ENCODE peak calls at places on chromosomes 13 and 19, in ten cellular contexts. B is suprapubic skin; E is CD8-positive, alpha-beta memory T cell; U is caudate nucleus; S is endothelial cell of umbilical vein; Q is cardiac muscle cell; W is Panc1; N is kidney; T is IMR-90; H is transverse colon. Y is an unnamed sample.

GRCh38 chr13:51557875-51558604 is 26.2 kb upstream of the WDFY2 start:
- DNase-seq in U (no peak), T (peak), N (no peak), E (no peak), Q (peak), H (no peak), W (no peak), B (no peak), S (no peak), Y (peak)

GRCh38 chr19:19525611-19526380 is 2.9 kb upstream of the YJEFN3 start:
- DNase-seq in E (no peak), S (no peak), T (no peak), Q (no peak), U (no peak), H (no peak), B (peak), W (no peak), N (no peak), Y (no peak)

GRCh38 chr19:44726465-44726864 is 22.0 kb upstream of the BCL3 start:
- DNase-seq in N (no peak), B (no peak), U (no peak), Q (no peak), H (peak), S (no peak), T (no peak), W (no peak), E (no peak), Y (no peak)

GRCh38 chr13:71303144-71303543 is 563.9 kb downstream of the DACH1 start:
- DNase-seq in W (no peak), Q (peak), H (no peak), N (no peak), U (no peak), E (no peak), S (no peak), B (no peak), T (no peak), Y (no peak)

GRCh38 chr19:29529646-29530548 is 4.1 kb downstream of the VSTM2B start:
- DNase-seq in T (no peak), E (peak), Q (no peak), H (no peak), W (no peak), S (no peak), U (no peak), N (no peak), B (peak), Y (no peak)

GRCh38 chr19:36915992-36916830 is at the start of the genes ZNF568 and ZNF829:
- DNase-seq in N (peak), T (peak), B (peak), Q (peak), U (peak), S (peak), H (peak), E (peak), W (peak), Y (peak)

GRCh38 chr19:2337329-2337707 is 8.8 kb downstream of the SPPL2B start:
- DNase-seq in W (no peak), E (no peak), U (peak), S (no peak), N (no peak), H (no peak), T (peak), B (no peak), Q (peak), Y (no peak)

GRCh38 chr19:7705387-7706187 is 3.7 kb upstream of the FCER2 start:
- DNase-seq in H (peak), U (no peak), Q (no peak), N (no peak), B (no peak), T (no peak), S (no peak), W (no peak), E (peak), Y (no peak)

GRCh38 chr13:76336889-76337844 is 549.0 kb downstream of the KCTD12 start:
- DNase-seq in W (no peak), N (no peak), B (no peak), S (no peak), H (no peak), T (no peak), Q (no peak), U (no peak), E (no peak), Y (no peak)

GRCh38 chr13:83796364-83796763 is 85.9 kb downstream of the SLITRK1 start:
- DNase-seq in U (no peak), N (no peak), W (no peak), T (no peak), S (no peak), H (no peak), Q (no peak), B (no peak), E (no peak), Y (no peak)

GRCh38 chr19:3309724-3310123 is 56.7 kb upstream of the NFIC start:
- DNase-seq in W (no peak), N (no peak), H (no peak), E (no peak), T (no peak), U (no peak), B (no peak), S (no peak), Q (no peak), Y (no peak)

GRCh38 chr19:1373534-1374249 is 10.0 kb upstream of the NDUFS7 start:
- DNase-seq in B (peak), H (no peak), Q (peak), N (no peak), W (no peak), T (peak), S (no peak), E (no peak), U (no peak), Y (no peak)

GRCh38 chr13:102788683-102789082 is 10.1 kb downstream of the POGLUT2 start:
- DNase-seq in B (no peak), T (no peak), U (no peak), H (no peak), S (no peak), E (no peak), Q (no peak), W (no peak), N (no peak), Y (no peak)

GRCh38 chr13:110716235-110716505 is 2.7 kb downstream of the ING1 start:
- DNase-seq in H (peak), N (no peak), U (no peak), T (no peak), B (no peak), E (no peak), W (no peak), Q (peak), S (no peak), Y (no peak)

GRCh38 chr13:22077764-22078163 is 406.9 kb downstream of the FGF9 start:
- DNase-seq in H (no peak), E (no peak), N (no peak), Q (no peak), T (no peak), U (no peak), W (no peak), S (no peak), B (no peak), Y (no peak)

GRCh38 chr13:22080832-22081231 is 410.0 kb downstream of the FGF9 start:
- DNase-seq in T (no peak), S (no peak), H (no peak), Q (no peak), E (no peak), W (no peak), B (no peak), N (no peak), U (no peak), Y (no peak)

GRCh38 chr13:22081430-22081829 is 410.6 kb downstream of the FGF9 start:
- DNase-seq in T (no peak), U (no peak), Q (no peak), N (no peak), B (no peak), E (no peak), S (no peak), H (no peak), W (no peak), Y (no peak)

GRCh38 chr13:22082030-22082429 is 411.2 kb downstream of the FGF9 start:
- DNase-seq in U (no peak), T (no peak), W (no peak), H (no peak), Q (no peak), E (no peak), S (no peak), B (no peak), N (no peak), Y (no peak)

GRCh38 chr13:22079961-22080360 is 409.1 kb downstream of the FGF9 start:
- DNase-seq in S (no peak), W (no peak), U (no peak), T (no peak), E (no peak), N (no peak), B (no peak), Q (no peak), H (no peak), Y (no peak)
- H3K27ac ChIP-seq in S (no peak), W (no peak), U (no peak), T (no peak), E (no peak), N (no peak), B (no peak), Q (no peak), H (no peak), Y (no peak)

GRCh38 chr13:28324181-28324789 is 170.6 kb downstream of the FLT1 start:
- DNase-seq in U (no peak), T (peak), S (peak), H (peak), W (peak), N (no peak), B (no peak), Q (peak), E (peak), Y (no peak)
- H3K27ac ChIP-seq in U (no peak), T (no peak), S (peak), H (no peak), W (no peak), N (no peak), B (no peak), Q (no peak), E (no peak), Y (no peak)

DNA sequence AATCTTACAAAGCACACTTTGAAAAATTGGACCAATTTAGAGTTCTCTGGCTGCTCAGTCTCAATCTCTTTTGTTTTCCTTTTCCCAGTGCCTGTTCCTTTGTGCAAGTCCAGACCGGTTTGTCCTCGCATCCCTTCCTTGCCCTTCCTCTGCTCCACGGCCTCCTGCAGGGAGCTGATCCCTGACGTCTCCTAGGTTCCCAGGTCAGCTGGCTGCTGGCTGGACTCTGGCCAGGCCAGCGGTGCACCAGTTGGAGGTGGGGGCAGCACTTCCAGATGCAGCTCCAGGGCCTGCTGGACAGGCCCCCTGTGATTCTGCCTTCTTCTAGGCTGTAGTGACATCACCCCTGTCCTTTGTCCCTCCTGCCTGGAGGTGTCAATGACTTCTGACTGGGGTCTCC is 44.0 kb upstream of the KPNA3 start:
- DNase-seq in T (no peak), B (no peak), E (no peak), H (no peak), N (no peak), W (no peak), Q (no peak), S (no peak), U (no peak), Y (no peak)
- H3K27ac ChIP-seq in T (no peak), B (no peak), E (no peak), H (no peak), N (no peak), W (no peak), Q (peak), S (no peak), U (no peak), Y (peak)

DNA sequence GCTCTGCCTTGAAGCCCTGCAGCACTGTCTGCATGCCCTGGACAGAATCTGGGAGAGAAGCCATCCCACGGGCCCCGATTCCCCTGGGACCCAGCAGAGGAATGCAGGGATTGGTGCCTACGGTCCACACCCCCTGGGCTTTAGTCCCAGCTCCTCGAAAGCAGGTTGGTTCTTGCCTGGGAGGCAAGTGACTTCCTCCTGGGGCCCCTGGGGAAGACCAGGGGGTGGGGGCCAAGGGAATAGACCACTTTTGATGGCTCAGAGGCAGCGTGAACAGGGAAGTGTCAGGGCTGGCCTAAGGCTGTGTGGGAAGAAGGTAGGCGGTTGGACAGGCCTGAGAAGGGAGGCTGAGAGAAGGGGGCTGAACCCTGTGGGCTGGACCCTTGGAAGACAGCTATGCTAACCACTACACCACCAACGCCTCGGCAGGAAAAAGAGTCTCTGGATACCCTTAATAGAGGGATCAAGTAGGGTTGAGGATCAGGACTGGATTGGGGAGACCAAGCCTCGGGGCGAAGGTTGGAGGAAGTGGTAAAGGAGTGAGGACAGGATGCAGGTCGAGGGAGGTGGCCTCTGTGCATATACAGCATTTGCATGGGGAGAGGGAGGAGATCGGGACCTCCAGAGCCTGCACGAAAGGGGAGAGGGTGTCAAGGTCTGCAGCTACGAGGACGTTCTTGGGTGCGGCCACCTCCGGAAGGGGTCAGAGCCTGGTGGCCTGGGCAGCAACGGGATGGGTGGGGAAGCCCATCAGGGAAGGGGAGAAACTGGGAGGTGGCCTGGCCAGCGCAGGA is 774 bp downstream of the DPP9 start:
- DNase-seq in S (peak), Q (peak), N (no peak), U (no peak), H (no peak), W (no peak), T (peak), B (no peak), E (no peak), Y (no peak)
- H3K27ac ChIP-seq in S (peak), Q (peak), N (peak), U (peak), H (peak), W (peak), T (peak), B (peak), E (peak), Y (peak)

GRCh38 chr19:55141696-55142095 is 7.3 kb downstream of the TNNT1 start:
- DNase-seq in S (no peak), N (no peak), Q (no peak), T (no peak), U (no peak), E (no peak), W (no peak), B (no peak), H (no peak), Y (no peak)
- H3K27ac ChIP-seq in S (no peak), N (no peak), Q (no peak), T (no peak), U (no peak), E (no peak), W (no peak), B (no peak), H (no peak), Y (no peak)

GRCh38 chr19:47152632-47153031 is 22.0 kb downstream of the SAE1 start:
- DNase-seq in E (no peak), H (no peak), W (no peak), U (no peak), Q (no peak), B (no peak), T (peak), S (no peak), N (no peak), Y (peak)
- H3K27ac ChIP-seq in E (no peak), H (peak), W (no peak), U (no peak), Q (peak), B (peak), T (no peak), S (peak), N (no peak), Y (peak)

GRCh38 chr19:5170329-5170745 is 170.3 kb downstream of the PTPRS start:
- DNase-seq in T (no peak), Q (no peak), N (peak), S (no peak), B (no peak), U (no peak), E (no peak), W (no peak), H (peak), Y (no peak)

GRCh38 chr19:5171711-5172110 is 168.9 kb downstream of the PTPRS start:
- DNase-seq in N (peak), S (no peak), B (no peak), T (no peak), U (no peak), E (no peak), Q (peak), W (no peak), H (no peak), Y (no peak)

GRCh38 chr19:5173993-5174392 is 166.6 kb downstream of the PTPRS start:
- DNase-seq in B (no peak), N (peak), H (no peak), E (no peak), Q (no peak), U (no peak), W (no peak), T (no peak), S (no peak), Y (no peak)

GRCh38 chr19:5178051-5178450 is 162.6 kb downstream of the PTPRS start:
- DNase-seq in H (no peak), S (no peak), E (no peak), T (no peak), N (no peak), B (no peak), U (no peak), Q (no peak), W (no peak), Y (no peak)

DNA sequence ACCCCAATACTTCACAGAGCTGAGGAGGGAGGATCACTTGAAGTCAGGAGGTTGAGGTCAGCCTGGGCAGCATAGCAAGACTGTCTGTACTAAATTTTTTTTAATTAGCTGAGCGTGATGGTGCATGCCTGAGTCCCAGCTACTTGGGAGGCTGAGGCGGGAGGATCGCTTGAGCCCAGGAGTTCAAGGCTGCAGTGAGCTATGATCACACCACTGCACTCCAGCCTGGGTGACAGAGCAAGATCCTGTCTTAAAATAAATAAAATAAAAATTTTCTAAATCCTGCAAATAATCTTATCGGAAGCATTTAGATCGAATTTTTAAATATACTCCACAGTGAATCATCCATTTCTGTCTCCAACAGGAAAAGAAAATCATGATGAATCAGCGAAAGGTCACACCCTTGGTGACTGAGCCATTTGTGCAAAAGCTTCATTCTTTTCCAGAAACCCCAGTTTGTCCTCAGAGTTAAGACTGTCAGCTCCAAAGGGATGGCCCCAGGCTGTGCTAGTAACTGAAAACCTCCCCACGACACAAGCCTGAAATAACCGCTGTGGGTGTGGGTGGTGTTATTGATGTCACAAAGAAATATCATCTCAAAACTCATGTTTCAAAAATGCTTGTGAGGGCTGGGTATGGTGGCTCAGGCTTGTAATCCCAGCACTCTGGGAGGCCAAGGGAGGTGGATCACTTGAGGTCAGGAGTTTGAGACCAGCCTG is 167.6 kb downstream of the PTPRS start:
- DNase-seq in E (no peak), N (peak), H (no peak), W (peak), T (peak), Q (peak), B (no peak), S (peak), U (no peak), Y (peak)
- H3K27ac ChIP-seq in E (no peak), N (no peak), H (no peak), W (no peak), T (peak), Q (no peak), B (peak), S (peak), U (no peak), Y (peak)

GRCh38 chr13:78410847-78411246 is 192.5 kb downstream of the POU4F1 start:
- DNase-seq in Q (no peak), S (no peak), U (no peak), T (no peak), B (no peak), H (no peak), N (no peak), W (no peak), E (no peak), Y (no peak)
- H3K27ac ChIP-seq in Q (no peak), S (no peak), U (no peak), T (no peak), B (no peak), H (no peak), N (no peak), W (no peak), E (no peak), Y (no peak)

DNA sequence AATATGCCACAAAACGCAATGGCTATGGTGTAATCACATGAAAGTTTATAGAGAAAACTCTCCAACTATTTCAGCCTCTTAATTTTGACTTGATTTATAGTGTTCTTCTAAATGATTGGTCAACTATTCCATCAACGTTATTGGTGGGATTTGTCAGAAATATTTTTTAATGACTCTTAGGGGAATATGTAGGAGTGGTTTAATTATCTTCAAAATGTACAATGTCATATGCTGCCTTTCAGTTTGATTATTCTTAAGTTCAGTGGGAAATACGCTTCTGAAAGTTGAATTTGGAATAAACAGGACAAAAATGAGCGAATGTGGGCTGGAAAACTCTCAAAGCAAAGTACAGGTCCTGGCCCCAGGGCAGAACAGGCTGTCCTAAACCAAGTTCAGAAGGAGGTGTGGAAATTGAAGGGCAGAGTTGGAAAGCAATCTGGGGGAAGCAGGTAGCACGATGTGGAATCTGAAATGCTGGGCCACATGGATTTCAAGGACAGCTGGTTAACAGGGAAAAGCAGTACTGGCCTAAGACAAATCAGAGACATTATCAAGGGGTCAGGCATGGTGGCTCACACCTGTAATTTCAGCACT is 60.8 kb upstream of the MYCBP2 start:
- DNase-seq in Q (no peak), S (no peak), E (no peak), B (no peak), U (no peak), W (no peak), T (no peak), H (no peak), N (no peak), Y (no peak)
- H3K27ac ChIP-seq in Q (no peak), S (no peak), E (no peak), B (peak), U (no peak), W (no peak), T (no peak), H (no peak), N (no peak), Y (no peak)